ENCODE peak calls at places on chromosome 2, in seven cellular contexts. One of them, this sample, is unnamed.

GRCh38 chr2:224369028-224369632 is 32.8 kb downstream of the FAM124B start:
- DNase-seq in amniotic epithelial cell: peak; percentile 30
- DNase-seq in retina: peak; percentile 58
- DNase-seq in stimulated activated CD8-positive, alpha-beta memory T cell treated with anti-CD3 and anti-CD28 coated beads, Interleukin-15, amount 100 ng/mL, for 24 hours: no peak
- DNase-seq in GM23248: peak; percentile 75
- DNase-seq in GM12865: peak; percentile 48
- DNase-seq in PC-3: peak; percentile 77
- DNase-seq in this sample: peak; percentile 31

GRCh38 chr2:110116033-110116710 is 550 bp upstream of the MALL start:
- DNase-seq in amniotic epithelial cell: peak; percentile 47
- DNase-seq in retina: peak; percentile 49
- DNase-seq in stimulated activated CD8-positive, alpha-beta memory T cell treated with anti-CD3 and anti-CD28 coated beads, Interleukin-15, amount 100 ng/mL, for 24 hours: no peak
- DNase-seq in GM23248: peak; percentile 90
- DNase-seq in GM12865: no peak
- DNase-seq in PC-3: peak; percentile 71
- DNase-seq in this sample: peak; percentile 37

GRCh38 chr2:128756372-128756730 is 437.7 kb upstream of the HS6ST1 start:
- DNase-seq in amniotic epithelial cell: no peak
- DNase-seq in retina: no peak
- DNase-seq in stimulated activated CD8-positive, alpha-beta memory T cell treated with anti-CD3 and anti-CD28 coated beads, Interleukin-15, amount 100 ng/mL, for 24 hours: no peak
- DNase-seq in GM23248: no peak
- DNase-seq in GM12865: no peak
- DNase-seq in PC-3: no peak
- DNase-seq in this sample: no peak

GRCh38 chr2:64404002-64404731 is 49.8 kb upstream of the LGALSL start:
- DNase-seq in amniotic epithelial cell: peak; percentile 32
- DNase-seq in retina: peak; percentile 66
- DNase-seq in stimulated activated CD8-positive, alpha-beta memory T cell treated with anti-CD3 and anti-CD28 coated beads, Interleukin-15, amount 100 ng/mL, for 24 hours: no peak
- DNase-seq in GM23248: peak; percentile 39
- DNase-seq in GM12865: no peak
- DNase-seq in PC-3: peak; percentile 88
- DNase-seq in this sample: peak; percentile 78

GRCh38 chr2:24245986-24246779 is 71.3 kb downstream of the FAM228A start:
- DNase-seq in amniotic epithelial cell: peak; percentile 41
- DNase-seq in retina: no peak
- DNase-seq in stimulated activated CD8-positive, alpha-beta memory T cell treated with anti-CD3 and anti-CD28 coated beads, Interleukin-15, amount 100 ng/mL, for 24 hours: no peak
- DNase-seq in GM23248: peak; percentile 68
- DNase-seq in GM12865: no peak
- DNase-seq in PC-3: no peak
- DNase-seq in this sample: no peak

GRCh38 chr2:134282638-134283400 is 28.9 kb downstream of the MGAT5 start:
- DNase-seq in amniotic epithelial cell: no peak
- DNase-seq in retina: no peak
- DNase-seq in stimulated activated CD8-positive, alpha-beta memory T cell treated with anti-CD3 and anti-CD28 coated beads, Interleukin-15, amount 100 ng/mL, for 24 hours: no peak
- DNase-seq in GM23248: no peak
- DNase-seq in GM12865: peak; percentile 96
- DNase-seq in PC-3: no peak
- DNase-seq in this sample: no peak

GRCh38 chr2:21395366-21395765 is 271.6 kb downstream of the TDRD15 start:
- DNase-seq in amniotic epithelial cell: no peak
- DNase-seq in retina: no peak
- DNase-seq in stimulated activated CD8-positive, alpha-beta memory T cell treated with anti-CD3 and anti-CD28 coated beads, Interleukin-15, amount 100 ng/mL, for 24 hours: no peak
- DNase-seq in GM23248: no peak
- DNase-seq in GM12865: peak; percentile 23
- DNase-seq in PC-3: no peak
- DNase-seq in this sample: peak; percentile 34

GRCh38 chr2:101064868-101065549 is 62.9 kb downstream of the RPL31 start:
- DNase-seq in amniotic epithelial cell: no peak
- DNase-seq in retina: no peak
- DNase-seq in stimulated activated CD8-positive, alpha-beta memory T cell treated with anti-CD3 and anti-CD28 coated beads, Interleukin-15, amount 100 ng/mL, for 24 hours: no peak
- DNase-seq in GM23248: peak; percentile 83
- DNase-seq in GM12865: peak; percentile 73
- DNase-seq in PC-3: peak; percentile 91
- DNase-seq in this sample: peak; percentile 90

GRCh38 chr2:50752228-50752627 is 279.7 kb downstream of the NRXN1 start:
- DNase-seq in amniotic epithelial cell: no peak
- DNase-seq in retina: no peak
- DNase-seq in stimulated activated CD8-positive, alpha-beta memory T cell treated with anti-CD3 and anti-CD28 coated beads, Interleukin-15, amount 100 ng/mL, for 24 hours: no peak
- DNase-seq in GM23248: no peak
- DNase-seq in GM12865: no peak
- DNase-seq in PC-3: no peak
- DNase-seq in this sample: no peak

GRCh38 chr2:169770991-169771390 is 27.7 kb upstream of the SSB start:
- DNase-seq in amniotic epithelial cell: no peak
- DNase-seq in retina: no peak
- DNase-seq in stimulated activated CD8-positive, alpha-beta memory T cell treated with anti-CD3 and anti-CD28 coated beads, Interleukin-15, amount 100 ng/mL, for 24 hours: no peak
- DNase-seq in GM23248: no peak
- DNase-seq in GM12865: no peak
- DNase-seq in PC-3: no peak
- DNase-seq in this sample: no peak

GRCh38 chr2:230660294-230661060 is 52.2 kb upstream of the CAB39 start:
- DNase-seq in amniotic epithelial cell: no peak
- DNase-seq in retina: no peak
- DNase-seq in stimulated activated CD8-positive, alpha-beta memory T cell treated with anti-CD3 and anti-CD28 coated beads, Interleukin-15, amount 100 ng/mL, for 24 hours: no peak
- DNase-seq in GM23248: no peak
- DNase-seq in GM12865: peak; percentile 86
- DNase-seq in PC-3: no peak
- DNase-seq in this sample: no peak

GRCh38 chr2:101741775-101742520 is 44.4 kb downstream of the MAP4K4 start:
- DNase-seq in amniotic epithelial cell: no peak
- DNase-seq in retina: peak; percentile 24
- DNase-seq in stimulated activated CD8-positive, alpha-beta memory T cell treated with anti-CD3 and anti-CD28 coated beads, Interleukin-15, amount 100 ng/mL, for 24 hours: no peak
- DNase-seq in GM23248: no peak
- DNase-seq in GM12865: no peak
- DNase-seq in PC-3: no peak
- DNase-seq in this sample: no peak

GRCh38 chr2:126720647-126721046 is 64.7 kb downstream of the GYPC start:
- DNase-seq in amniotic epithelial cell: no peak
- DNase-seq in retina: no peak
- DNase-seq in stimulated activated CD8-positive, alpha-beta memory T cell treated with anti-CD3 and anti-CD28 coated beads, Interleukin-15, amount 100 ng/mL, for 24 hours: no peak
- DNase-seq in GM23248: peak; percentile 20
- DNase-seq in GM12865: no peak
- DNase-seq in PC-3: no peak
- DNase-seq in this sample: peak; percentile 71

GRCh38 chr2:127626175-127626574 is 19.8 kb upstream of the GPR17 start:
- DNase-seq in amniotic epithelial cell: no peak
- DNase-seq in retina: no peak
- DNase-seq in stimulated activated CD8-positive, alpha-beta memory T cell treated with anti-CD3 and anti-CD28 coated beads, Interleukin-15, amount 100 ng/mL, for 24 hours: no peak
- DNase-seq in GM23248: no peak
- DNase-seq in GM12865: no peak
- DNase-seq in PC-3: no peak
- DNase-seq in this sample: no peak

GRCh38 chr2:105873721-105874120 is 129.0 kb downstream of the NCK2 start:
- DNase-seq in amniotic epithelial cell: peak; percentile 77
- DNase-seq in retina: no peak
- DNase-seq in stimulated activated CD8-positive, alpha-beta memory T cell treated with anti-CD3 and anti-CD28 coated beads, Interleukin-15, amount 100 ng/mL, for 24 hours: peak; percentile 13
- DNase-seq in GM23248: peak; percentile 73
- DNase-seq in GM12865: peak; percentile 89
- DNase-seq in PC-3: peak; percentile 68
- DNase-seq in this sample: peak; percentile 85

GRCh38 chr2:84888401-84889276 is 7.8 kb upstream of the TRABD2A start:
- DNase-seq in amniotic epithelial cell: peak; percentile 80
- DNase-seq in retina: no peak
- DNase-seq in stimulated activated CD8-positive, alpha-beta memory T cell treated with anti-CD3 and anti-CD28 coated beads, Interleukin-15, amount 100 ng/mL, for 24 hours: no peak
- DNase-seq in GM23248: peak; percentile 82
- DNase-seq in GM12865: peak; percentile 83
- DNase-seq in PC-3: no peak
- DNase-seq in this sample: peak; percentile 55

GRCh38 chr2:223580951-223581350 is 21.2 kb downstream of the SCG2 start:
- DNase-seq in amniotic epithelial cell: peak; percentile 80
- DNase-seq in retina: peak; percentile 13
- DNase-seq in stimulated activated CD8-positive, alpha-beta memory T cell treated with anti-CD3 and anti-CD28 coated beads, Interleukin-15, amount 100 ng/mL, for 24 hours: no peak
- DNase-seq in GM23248: peak; percentile 88
- DNase-seq in GM12865: no peak
- DNase-seq in PC-3: no peak
- DNase-seq in this sample: peak; percentile 42

GRCh38 chr2:86628091-86628522 is 4.4 kb upstream of the RNF103 start:
- DNase-seq in amniotic epithelial cell: no peak
- DNase-seq in retina: no peak
- DNase-seq in stimulated activated CD8-positive, alpha-beta memory T cell treated with anti-CD3 and anti-CD28 coated beads, Interleukin-15, amount 100 ng/mL, for 24 hours: no peak
- DNase-seq in GM23248: no peak
- DNase-seq in GM12865: no peak
- DNase-seq in PC-3: no peak
- DNase-seq in this sample: no peak

GRCh38 chr2:45176399-45176798 is 167.1 kb upstream of the SIX2 start:
- DNase-seq in amniotic epithelial cell: peak; percentile 63
- DNase-seq in retina: no peak
- DNase-seq in stimulated activated CD8-positive, alpha-beta memory T cell treated with anti-CD3 and anti-CD28 coated beads, Interleukin-15, amount 100 ng/mL, for 24 hours: no peak
- DNase-seq in GM23248: peak; percentile 15
- DNase-seq in GM12865: no peak
- DNase-seq in PC-3: peak; percentile 43
- DNase-seq in this sample: peak; percentile 52

GRCh38 chr2:10236571-10237391 is 65.9 kb upstream of the HPCAL1 start:
- DNase-seq in amniotic epithelial cell: no peak
- DNase-seq in retina: no peak
- DNase-seq in stimulated activated CD8-positive, alpha-beta memory T cell treated with anti-CD3 and anti-CD28 coated beads, Interleukin-15, amount 100 ng/mL, for 24 hours: no peak
- DNase-seq in GM23248: no peak
- DNase-seq in GM12865: no peak
- DNase-seq in PC-3: no peak
- DNase-seq in this sample: no peak

GRCh38 chr2:40039543-40039942 is 260.5 kb upstream of the THUMPD2 start:
- DNase-seq in amniotic epithelial cell: peak; percentile 27
- DNase-seq in retina: no peak
- DNase-seq in stimulated activated CD8-positive, alpha-beta memory T cell treated with anti-CD3 and anti-CD28 coated beads, Interleukin-15, amount 100 ng/mL, for 24 hours: no peak
- DNase-seq in GM23248: peak; percentile 51
- DNase-seq in GM12865: no peak
- DNase-seq in PC-3: no peak
- DNase-seq in this sample: no peak

GRCh38 chr2:173184031-173185004 is 108.7 kb downstream of the MAP3K20 start:
- DNase-seq in amniotic epithelial cell: peak; percentile 99
- DNase-seq in retina: no peak
- DNase-seq in stimulated activated CD8-positive, alpha-beta memory T cell treated with anti-CD3 and anti-CD28 coated beads, Interleukin-15, amount 100 ng/mL, for 24 hours: no peak
- DNase-seq in GM23248: peak; percentile 99
- DNase-seq in GM12865: no peak
- DNase-seq in PC-3: peak; percentile 98
- DNase-seq in this sample: peak; percentile 99

This sample was measured in HT1080.